ENCODE peak calls at places on chromosomes 2 and 18, in nine cellular contexts. X, O, M, P, V, U, G, T and E are unnamed samples.
A peak's percentile ranks its signal among the peaks of the same experiment; 100 is the strongest.

GRCh38 chr18:6755107-6755506 is 25.6 kb downstream of the ARHGAP28 start:
- DNase-seq in T (no peak), O (no peak), P (no peak), X (no peak), G (no peak), M (no peak), V (no peak), U (no peak), E (no peak)

GRCh38 chr2:174878537-174879147 is 114.4 kb upstream of the CHRNA1 start:
- DNase-seq in V (no peak), M (no peak), U (no peak), X (no peak), G (peak; percentile 30), P (peak; percentile 40), T (no peak), O (no peak), E (no peak)

GRCh38 chr2:111121028-111121872 is 536 bp downstream of the BCL2L11 start:
- DNase-seq in T (no peak), P (peak; percentile 58), X (peak; percentile 26), G (peak; percentile 67), U (peak; percentile 51), M (peak; percentile 40), O (peak; percentile 31), V (peak; percentile 31), E (no peak)

GRCh38 chr2:161243873-161244272 is 64.4 kb upstream of the PSMD14 start:
- DNase-seq in V (no peak), O (peak; percentile 22), M (no peak), U (peak; percentile 7), X (no peak), P (no peak), G (no peak), T (no peak), E (no peak)

GRCh38 chr2:197431858-197432257 is 3.0 kb downstream of the SF3B1 start:
- DNase-seq in X (no peak), V (no peak), T (no peak), P (no peak), O (no peak), M (no peak), G (no peak), U (no peak), E (no peak)

GRCh38 chr2:25618676-25619075 is 54.7 kb downstream of the DTNB start:
- DNase-seq in P (peak; percentile 93), M (no peak), U (no peak), X (no peak), T (peak; percentile 75), V (no peak), O (no peak), G (peak; percentile 40), E (no peak)

GRCh38 chr2:80019571-80019970 is 285.0 kb downstream of the LRRTM1 start:
- DNase-seq in X (no peak), V (no peak), M (no peak), G (no peak), O (no peak), U (no peak), T (no peak), P (no peak), E (no peak)

GRCh38 chr2:191051825-191052778 is 38.1 kb upstream of the STAT1 start:
- DNase-seq in M (no peak), O (peak; percentile 28), X (no peak), P (peak; percentile 35), G (peak; percentile 69), U (no peak), T (no peak), V (no peak), E (peak; percentile 62)

GRCh38 chr2:82013641-82014040 is 1709.1 kb upstream of the LRRTM1 start:
- DNase-seq in X (no peak), G (no peak), U (no peak), P (no peak), O (no peak), M (no peak), T (no peak), V (no peak), E (no peak)

GRCh38 chr2:233051241-233052149 is 8.6 kb upstream of the INPP5D start:
- DNase-seq in U (no peak), V (no peak), P (peak; percentile 47), X (no peak), M (peak; percentile 91), O (no peak), T (no peak), G (no peak), E (no peak)

GRCh38 chr2:43475137-43475846 is 120.5 kb downstream of the THADA start:
- DNase-seq in M (no peak), G (no peak), X (no peak), T (no peak), U (no peak), O (no peak), V (no peak), P (no peak), E (no peak)

GRCh38 chr18:35747894-35748472 is 166.4 kb downstream of the GALNT1 start:
- DNase-seq in U (no peak), G (no peak), P (no peak), X (no peak), V (no peak), M (no peak), T (no peak), O (no peak), E (no peak)

GRCh38 chr2:159521272-159521671 is 95.1 kb downstream of the BAZ2B start:
- DNase-seq in T (no peak), X (no peak), O (no peak), M (no peak), U (no peak), P (no peak), V (no peak), G (no peak), E (no peak)
- H3K27ac ChIP-seq in T (no peak overlapping the region), X (no peak overlapping the region), O (no peak overlapping the region), M (no peak overlapping the region), U (no peak overlapping the region), P (no peak overlapping the region), V (no peak overlapping the region), G (no peak overlapping the region), E (no peak overlapping the region)

GRCh38 chr2:172283476-172283875 is 143.9 kb upstream of the ITGA6 start:
- DNase-seq in P (no peak), V (no peak), G (no peak), M (no peak), O (no peak), U (no peak), X (no peak), T (no peak), E (no peak)

GRCh38 chr2:172284209-172284608 is 143.2 kb upstream of the ITGA6 start:
- DNase-seq in T (no peak), M (no peak), V (no peak), P (no peak), O (no peak), G (no peak), X (no peak), U (no peak), E (no peak)

GRCh38 chr2:172285760-172286159 is 141.6 kb upstream of the ITGA6 start:
- DNase-seq in O (no peak), G (no peak), T (no peak), P (no peak), M (no peak), V (no peak), X (no peak), U (no peak), E (no peak)

GRCh38 chr2:172282944-172283343 is 144.4 kb upstream of the ITGA6 start:
- DNase-seq in P (peak; percentile 69), M (no peak), V (no peak), T (no peak), G (peak; percentile 19), U (no peak), O (no peak), X (no peak), E (no peak)

DNA sequence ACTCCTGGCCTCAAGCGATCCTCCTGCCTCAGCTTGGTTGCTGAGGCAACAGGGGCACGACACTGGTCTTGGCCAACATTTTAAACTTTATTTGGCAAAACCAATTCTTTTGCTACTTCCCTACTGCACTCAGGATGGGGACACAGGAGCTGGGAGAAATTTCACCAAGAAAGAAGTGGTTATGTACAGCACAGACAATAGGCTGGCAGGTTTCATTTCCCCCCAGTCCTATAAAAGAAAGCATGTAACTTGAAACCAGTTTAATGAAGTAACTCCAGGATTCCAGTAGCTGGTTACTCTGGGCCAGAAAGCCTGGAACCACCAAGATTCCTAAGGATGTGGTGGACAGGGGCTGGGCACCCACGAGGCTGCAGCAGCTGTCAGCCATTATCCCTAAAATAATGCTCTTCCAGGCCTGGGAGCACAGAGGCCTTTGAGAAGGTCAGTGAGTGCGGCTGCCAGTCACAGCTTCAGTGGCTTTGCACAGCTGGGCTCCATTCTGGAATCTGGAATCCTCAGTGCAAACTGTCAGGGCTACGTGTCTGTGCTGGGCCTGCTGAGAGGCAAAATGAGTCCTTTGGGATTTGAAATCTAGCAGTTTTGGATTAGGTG is 142.3 kb upstream of the ITGA6 start:
- DNase-seq in X (no peak), M (no peak), T (no peak), O (no peak), V (no peak), P (peak; percentile 28), G (no peak), U (no peak), E (no peak)
- H3K27ac ChIP-seq in X (no peak overlapping the region), M (peak overlapping the region; percentile 54), T (no peak overlapping the region), O (no peak overlapping the region), V (no peak overlapping the region), P (peak overlapping the region; percentile 26), G (no peak overlapping the region), U (no peak overlapping the region), E (no peak overlapping the region)

DNA sequence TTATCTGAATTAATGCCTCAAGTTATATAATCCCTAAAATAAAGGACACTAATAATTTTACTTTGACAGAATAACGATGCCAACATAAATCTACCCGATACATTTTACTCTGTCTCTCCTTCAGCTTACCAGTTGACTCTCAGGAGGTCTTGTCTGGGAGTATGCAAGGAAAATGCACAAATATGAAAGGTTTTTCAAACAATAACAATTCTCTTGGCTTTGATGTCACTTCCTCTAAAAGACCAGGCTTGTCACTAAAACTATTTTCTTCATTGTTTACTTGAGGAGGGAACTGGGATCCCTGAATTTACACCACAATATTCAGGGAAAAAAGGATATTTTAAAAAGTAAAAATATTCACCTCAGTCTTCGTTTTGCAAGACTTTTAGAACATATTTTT is 97.2 kb downstream of the SOS1 start:
- DNase-seq in U (no peak), V (no peak), P (no peak), X (no peak), O (no peak), M (no peak), T (no peak), G (no peak), E (no peak)
- H3K27ac ChIP-seq in U (no peak overlapping the region), V (no peak overlapping the region), P (no peak overlapping the region), X (no peak overlapping the region), O (no peak overlapping the region), M (no peak overlapping the region), T (no peak overlapping the region), G (no peak overlapping the region), E (peak overlapping the region; percentile 76)

GRCh38 chr18:79394438-79395307 is 1.1 kb upstream of the NFATC1 start:
- DNase-seq in X (peak; percentile 35), P (no peak), M (peak; percentile 64), G (peak; percentile 64), V (no peak), U (peak; percentile 63), T (no peak), O (peak; percentile 81), E (peak; percentile 68)
- H3K27ac ChIP-seq in X (no peak overlapping the region), P (no peak overlapping the region), M (peak overlapping the region; percentile 88), G (peak overlapping the region; percentile 67), V (peak overlapping the region; percentile 54), U (no peak overlapping the region), T (peak overlapping the region; percentile 55), O (peak overlapping the region; percentile 48), E (peak overlapping the region; percentile 93)